ENCODE peak calls at places on chromosomes 4 and X, in ten cellular contexts. Y is M059J; C is hepatocyte; K is iris pigment epithelial cell; Q is H4; X is nucleus accumbens; U is GM23248; O is stimulated activated CD8-positive, alpha-beta memory T cell treated with anti-CD3 and anti-CD28 coated beads, Interleukin-2, amount 100 ng/mL, for 48 hours; L is memory B cell; G is smooth muscle cell of the brain vasculature. F is an unnamed sample.

GRCh38 chr4:67332627-67333026 is 212.7 kb downstream of the CENPC start:
- DNase-seq in Y (peak), C (peak), K (peak), Q (peak), X (no peak), U (peak), O (no peak), L (no peak), G (no peak), F (peak)

GRCh38 chr4:170009291-170009690 is 16.9 kb downstream of the MFAP3L start:
- DNase-seq in Y (no peak), C (no peak), K (peak), Q (no peak), X (no peak), U (no peak), O (no peak), L (no peak), G (no peak), F (no peak)

GRCh38 chr4:8310306-8310705 is 40.8 kb downstream of the HTRA3 start:
- DNase-seq in Y (no peak), C (no peak), K (no peak), Q (no peak), X (no peak), U (no peak), O (no peak), L (no peak), G (no peak), F (no peak)

GRCh38 chr4:118363166-118363565 is 10.4 kb upstream of the PRSS12 start:
- DNase-seq in Y (no peak), C (no peak), K (no peak), Q (no peak), X (no peak), U (no peak), O (no peak), L (no peak), G (no peak), F (no peak)

GRCh38 chr4:88040707-88041106 is 33.3 kb downstream of the PKD2 start:
- DNase-seq in Y (peak), C (no peak), K (no peak), Q (no peak), X (no peak), U (peak), O (no peak), L (no peak), G (no peak), F (peak)

GRCh38 chr4:160514126-160514525 is 1411.2 kb downstream of the RAPGEF2 start:
- DNase-seq in Y (peak), C (no peak), K (peak), Q (peak), X (no peak), U (no peak), O (no peak), L (no peak), G (no peak), F (peak)

GRCh38 chr4:4919926-4920325 is 60.5 kb downstream of the MSX1 start:
- DNase-seq in Y (peak), C (no peak), K (no peak), Q (no peak), X (no peak), U (peak), O (no peak), L (no peak), G (no peak), F (peak)

GRCh38 chrX:103520391-103520790 is 1.1 kb upstream of the RAB40A start:
- DNase-seq in Y (peak), C (no peak), K (no peak), Q (no peak), X (no peak), U (peak), O (no peak), L (no peak), G (no peak), F (peak)

GRCh38 chr4:109750652-109751244 is 20.9 kb upstream of the PLA2G12A start:
- DNase-seq in Y (no peak), C (no peak), K (no peak), Q (no peak), X (no peak), U (no peak), O (no peak), L (no peak), G (no peak), F (no peak)

GRCh38 chrX:153674219-153674851 is 722 bp upstream of the PNCK start:
- DNase-seq in Y (no peak), C (no peak), K (no peak), Q (no peak), X (no peak), U (no peak), O (no peak), L (no peak), G (no peak), F (no peak)

GRCh38 chr4:186015212-186015817 is 53.6 kb upstream of the TLR3 start:
- DNase-seq in Y (peak), C (no peak), K (no peak), Q (no peak), X (no peak), U (no peak), O (no peak), L (no peak), G (no peak), F (no peak)